ENCODE peak calls at places on chromosomes 2 and 18, in ten cellular contexts. F is GM13976, E is astrocyte of the cerebellum, J is EH, T is uterus, H is pulmonary artery endothelial cell, L is HT-29, Z is fibroblast of lung, D is non-pigmented ciliary epithelial cell, R is NCI-H1417. V is an unnamed sample.

GRCh38 chr2:81658227-81658626 is 1353.7 kb upstream of the LRRTM1 start:
- DNase-seq in T (no peak), L (peak), F (no peak), Z (no peak), D (no peak), J (no peak), R (no peak), H (no peak), E (no peak), V (no peak)

GRCh38 chr2:62794791-62795190 is 89.3 kb downstream of the EHBP1 start:
- DNase-seq in R (no peak), T (no peak), H (peak), E (peak), J (peak), L (peak), Z (peak), F (no peak), D (no peak), V (no peak)

GRCh38 chr18:53385889-53386288 is 838.6 kb downstream of the MBD2 start:
- DNase-seq in D (no peak), R (no peak), F (no peak), E (no peak), H (no peak), J (no peak), T (no peak), Z (no peak), L (no peak), V (no peak)

GRCh38 chr18:61992923-61993322 is 100.1 kb upstream of the RNF152 start:
- DNase-seq in H (no peak), L (no peak), J (peak), T (no peak), R (no peak), F (no peak), Z (peak), D (no peak), E (peak), V (no peak)

GRCh38 chr2:241813806-241814570 is 5.0 kb downstream of the NEU4 start:
- DNase-seq in L (no peak), F (peak), Z (no peak), D (no peak), J (no peak), E (no peak), R (no peak), H (no peak), T (no peak), V (no peak)

GRCh38 chr18:9851511-9851910 is 34.3 kb upstream of the TXNDC2 start:
- DNase-seq in D (no peak), R (no peak), J (no peak), T (no peak), E (no peak), Z (peak), L (no peak), F (no peak), H (no peak), V (no peak)

GRCh38 chr2:42086500-42086953 is 38.7 kb downstream of the PKDCC start:
- DNase-seq in J (peak), Z (peak), L (peak), R (peak), T (peak), H (no peak), E (peak), D (no peak), F (peak), V (peak)

GRCh38 chr2:151228847-151229497 is 32.7 kb downstream of the RBM43 start:
- DNase-seq in D (no peak), L (no peak), Z (no peak), T (no peak), F (no peak), J (no peak), R (no peak), H (no peak), E (peak), V (no peak)

GRCh38 chr18:8501044-8501443 is 108.2 kb upstream of the RAB12 start:
- DNase-seq in F (no peak), L (no peak), D (no peak), H (no peak), Z (no peak), R (peak), T (no peak), J (no peak), E (no peak), V (no peak)

GRCh38 chr2:218567797-218568189 is 358 bp downstream of the USP37 start:
- DNase-seq in R (peak), H (no peak), D (no peak), E (no peak), F (no peak), T (no peak), Z (peak), L (peak), J (no peak), V (peak)

GRCh38 chr2:61720911-61721310 is 132.9 kb downstream of the FAM161A start:
- DNase-seq in F (no peak), L (no peak), Z (no peak), T (no peak), E (no peak), H (no peak), D (no peak), J (no peak), R (no peak), V (no peak)

GRCh38 chr2:117942958-117943672 is 70.8 kb downstream of the CCDC93 start:
- DNase-seq in Z (peak), L (no peak), D (no peak), E (no peak), R (no peak), H (no peak), J (peak), F (no peak), T (no peak), V (no peak)

GRCh38 chr18:58785171-58785805 is 79.4 kb upstream of the ZNF532 start:
- DNase-seq in Z (peak), H (no peak), L (peak), J (peak), E (peak), R (no peak), F (no peak), D (no peak), T (peak), V (no peak)

GRCh38 chr2:224520064-224520463 is 65.1 kb downstream of the CUL3 start:
- DNase-seq in Z (peak), T (no peak), F (peak), H (no peak), J (peak), D (peak), E (peak), L (no peak), R (no peak), V (no peak)

GRCh38 chr2:234787114-234787513 is 164.7 kb upstream of the SH3BP4 start:
- DNase-seq in F (no peak), T (no peak), D (no peak), H (no peak), J (no peak), L (no peak), Z (no peak), R (no peak), E (no peak), V (no peak)

GRCh38 chr2:202718614-202719013 is 83.8 kb downstream of the FAM117B start:
- DNase-seq in T (no peak), R (no peak), H (no peak), L (no peak), E (peak), J (peak), Z (peak), F (no peak), D (no peak), V (no peak)

GRCh38 chr2:27408601-27409320 is 630 bp downstream of the PPM1G start:
- DNase-seq in E (no peak), T (no peak), F (peak), R (peak), L (peak), Z (no peak), J (peak), H (no peak), D (no peak), V (no peak)

GRCh38 chr2:127586136-127586535 is 50.7 kb downstream of the MYO7B start:
- DNase-seq in R (no peak), Z (no peak), D (no peak), H (no peak), T (no peak), F (no peak), E (no peak), J (no peak), L (no peak), V (no peak)

GRCh38 chr2:154623819-154624218 is 74.7 kb upstream of the KCNJ3 start:
- DNase-seq in J (peak), Z (peak), T (no peak), D (peak), R (peak), L (peak), F (peak), E (peak), H (no peak), V (no peak)

GRCh38 chr2:232102380-232102779 is 140.9 kb downstream of the DIS3L2 start:
- DNase-seq in E (no peak), D (no peak), H (no peak), R (no peak), L (no peak), Z (no peak), T (no peak), F (no peak), J (no peak), V (no peak)

GRCh38 chr2:176709541-176709951 is 440.3 kb downstream of the MTX2 start:
- DNase-seq in L (no peak), E (peak), H (no peak), Z (peak), F (no peak), J (peak), T (peak), R (no peak), D (no peak), V (peak)

GRCh38 chr2:72080286-72081145 is 67.1 kb downstream of the CYP26B1 start:
- DNase-seq in Z (no peak), L (no peak), J (no peak), H (no peak), D (no peak), T (no peak), F (no peak), E (no peak), R (no peak), V (no peak)

GRCh38 chr18:70415823-70416488 is 127.1 kb downstream of the SOCS6 start:
- DNase-seq in H (no peak), D (no peak), L (peak), F (no peak), R (no peak), E (no peak), J (no peak), Z (no peak), T (no peak), V (no peak)

GRCh38 chr2:231614559-231615057 is 21.9 kb downstream of the TEX44 start:
- DNase-seq in H (no peak), D (no peak), L (no peak), Z (no peak), J (no peak), F (peak), T (peak), R (peak), E (no peak), V (no peak)

GRCh38 chr18:37578182-37578678 is 12.6 kb upstream of the CELF4 start:
- DNase-seq in D (no peak), E (no peak), F (no peak), L (no peak), R (no peak), T (no peak), J (no peak), H (no peak), Z (no peak), V (no peak)

GRCh38 chr2:34003795-34004194 is 404.7 kb upstream of the FAM98A start:
- DNase-seq in L (no peak), T (no peak), E (no peak), J (no peak), H (no peak), D (no peak), Z (no peak), F (no peak), R (no peak), V (no peak)

GRCh38 chr2:120436885-120437603 is 91.1 kb downstream of the INHBB start:
- DNase-seq in H (no peak), R (peak), L (peak), J (peak), D (peak), Z (peak), T (no peak), E (no peak), F (peak), V (peak)

GRCh38 chr2:198314559-198315153 is 510.3 kb downstream of the PLCL1 start:
- DNase-seq in L (peak), R (peak), T (no peak), E (peak), F (no peak), H (peak), J (peak), D (peak), Z (peak), V (peak)

GRCh38 chr18:8724452-8724851 is 19.1 kb downstream of the MTCL1 start:
- DNase-seq in L (no peak), T (no peak), R (no peak), J (no peak), E (no peak), H (no peak), F (no peak), D (no peak), Z (no peak), V (no peak)

GRCh38 chr18:67108894-67109293 is 407.6 kb downstream of the DSEL start:
- DNase-seq in E (no peak), Z (no peak), F (no peak), T (no peak), J (no peak), H (no peak), R (no peak), L (no peak), D (no peak), V (no peak)

GRCh38 chr18:10089881-10090280 is 176.1 kb downstream of the VAPA start:
- DNase-seq in L (no peak), Z (no peak), F (no peak), R (peak), E (no peak), H (no peak), J (no peak), T (no peak), D (no peak), V (no peak)

GRCh38 chr18:59041819-59042476 is 97.7 kb upstream of the SEC11C start:
- DNase-seq in D (no peak), R (no peak), T (no peak), F (no peak), Z (no peak), H (no peak), L (no peak), E (no peak), J (no peak), V (no peak)

GRCh38 chr2:109407401-109408335 is 206.1 kb downstream of the SEPTIN10 start:
- DNase-seq in E (no peak), L (no peak), T (no peak), F (no peak), H (no peak), Z (no peak), J (no peak), R (no peak), D (no peak), V (no peak)

GRCh38 chr18:41311571-41312240 is 643.3 kb upstream of the PIK3C3 start:
- DNase-seq in J (no peak), R (no peak), Z (no peak), L (no peak), E (no peak), D (no peak), T (no peak), H (no peak), F (no peak), V (no peak)

GRCh38 chr2:109063326-109063670 is 65.7 kb upstream of the SH3RF3 start:
- DNase-seq in Z (no peak), L (peak), F (no peak), R (peak), J (no peak), H (no peak), E (no peak), D (no peak), T (no peak), V (peak)